ENCODE peak calls at places on chromosomes 6 and 20, in seven cellular contexts. M is IMR-90, J is AG04449, G is stomach, U is fibroblast of pulmonary artery, K is OCI-LY7, B is Peyer's patch. L is an unnamed sample.

GRCh38 chr20:46833360-46833759 is 61.3 kb upstream of the EYA2 start:
- DNase-seq in M (peak), J (no peak), G (no peak), U (no peak), K (no peak), B (no peak), L (no peak)

GRCh38 chr6:74519172-74519571 is 686.7 kb downstream of the COL12A1 start:
- DNase-seq in M (peak), J (peak), G (no peak), U (peak), K (no peak), B (no peak), L (no peak)

GRCh38 chr6:39327516-39327915 is 5.0 kb upstream of the KCNK16 start:
- DNase-seq in M (no peak), J (no peak), G (no peak), U (no peak), K (no peak), B (no peak), L (no peak)

GRCh38 chr6:149929422-149929821 is 6.5 kb upstream of the RAET1G start:
- DNase-seq in M (no peak), J (no peak), G (no peak), U (no peak), K (peak), B (no peak), L (no peak)

GRCh38 chr6:111865909-111866546 is 7.2 kb downstream of the FYN start:
- DNase-seq in M (no peak), J (no peak), G (no peak), U (no peak), K (no peak), B (no peak), L (no peak)

GRCh38 chr6:158649289-158650143 is at the start of gene SYTL3:
- DNase-seq in M (peak), J (peak), G (peak), U (peak), K (peak), B (peak), L (peak)

GRCh38 chr6:27188885-27189418 is 58.5 kb upstream of the PRSS16 start:
- DNase-seq in M (peak), J (peak), G (peak), U (peak), K (peak), B (peak), L (peak)

GRCh38 chr20:49496526-49497216 is 14.2 kb upstream of the KCNB1 start:
- DNase-seq in M (no peak), J (no peak), G (no peak), U (no peak), K (no peak), B (no peak), L (no peak)

GRCh38 chr6:402901-403658 is 11.5 kb downstream of the IRF4 start:
- DNase-seq in M (no peak), J (no peak), G (no peak), U (no peak), K (no peak), B (no peak), L (no peak)

GRCh38 chr6:104940881-104941693 is 15.8 kb upstream of the LIN28B start:
- DNase-seq in M (peak), J (no peak), G (no peak), U (peak), K (no peak), B (no peak), L (peak)

GRCh38 chr6:12339808-12340487 is 49.8 kb downstream of the EDN1 start:
- DNase-seq in M (no peak), J (no peak), G (no peak), U (no peak), K (no peak), B (no peak), L (no peak)

GRCh38 chr6:147201885-147202515 is 2.2 kb upstream of the STXBP5 start:
- DNase-seq in M (peak), J (no peak), G (no peak), U (peak), K (peak), B (peak), L (peak)

GRCh38 chr6:113564401-113565161 is 292.6 kb upstream of the MARCKS start:
- DNase-seq in M (peak), J (peak), G (peak), U (peak), K (no peak), B (peak), L (peak)

GRCh38 chr6:108364470-108364869 is 69.6 kb downstream of the AFG1L start:
- DNase-seq in M (no peak), J (no peak), G (no peak), U (no peak), K (no peak), B (no peak), L (no peak)

GRCh38 chr6:105374010-105374420 is 28.9 kb downstream of the PREP start:
- DNase-seq in M (peak), J (peak), G (peak), U (peak), K (no peak), B (no peak), L (no peak)

GRCh38 chr20:19936801-19937583 is 80.2 kb upstream of the NAA20 start:
- DNase-seq in M (no peak), J (no peak), G (no peak), U (no peak), K (no peak), B (no peak), L (no peak)

GRCh38 chr20:46058656-46059281 is 29.8 kb downstream of the SLC12A5 start:
- DNase-seq in M (no peak), J (no peak), G (no peak), U (no peak), K (no peak), B (no peak), L (no peak)

GRCh38 chr6:5132741-5133140 is 47.6 kb downstream of the PPP1R3G start:
- DNase-seq in M (peak), J (peak), G (peak), U (peak), K (peak), B (peak), L (peak)

GRCh38 chr6:155108070-155108815 is 113.1 kb downstream of the TIAM2 start:
- DNase-seq in M (peak), J (no peak), G (no peak), U (no peak), K (no peak), B (no peak), L (no peak)

GRCh38 chr20:50120935-50121693 is 8.2 kb upstream of the UBE2V1 start:
- DNase-seq in M (peak), J (no peak), G (peak), U (peak), K (peak), B (peak), L (peak)

GRCh38 chr6:41768545-41769308 is 11.0 kb downstream of the FRS3 start:
- DNase-seq in M (no peak), J (no peak), G (peak), U (no peak), K (no peak), B (no peak), L (no peak)

GRCh38 chr6:143863754-143864153 is 520 bp upstream of the ZC2HC1B start:
- DNase-seq in M (no peak), J (no peak), G (no peak), U (no peak), K (no peak), B (no peak), L (no peak)

GRCh38 chr6:61592238-61592637 is 693.8 kb downstream of the KHDRBS2 start:
- DNase-seq in M (no peak), J (no peak), G (no peak), U (no peak), K (no peak), B (no peak), L (no peak)

GRCh38 chr20:6028795-6029194 is 25.1 kb downstream of the LRRN4 start:
- DNase-seq in M (no peak), J (no peak), G (no peak), U (no peak), K (no peak), B (no peak), L (no peak)

GRCh38 chr6:33808781-33809180 is 5.0 kb upstream of the MLN start:
- DNase-seq in M (no peak), J (no peak), G (no peak), U (no peak), K (no peak), B (no peak), L (no peak)

GRCh38 chr6:115545410-115545986 is 515.2 kb downstream of the FRK start:
- DNase-seq in M (no peak), J (no peak), G (no peak), U (no peak), K (no peak), B (no peak), L (no peak)

GRCh38 chr6:43452896-43453295 is 2.5 kb downstream of the DLK2 start:
- DNase-seq in M (no peak), J (no peak), G (no peak), U (no peak), K (no peak), B (no peak), L (no peak)

GRCh38 chr6:138422861-138423260 is 18.8 kb downstream of the HEBP2 start:
- DNase-seq in M (no peak), J (no peak), G (no peak), U (peak), K (no peak), B (no peak), L (no peak)

GRCh38 chr6:91081452-91082067 is 494.7 kb upstream of the MAP3K7 start:
- DNase-seq in M (peak), J (peak), G (no peak), U (peak), K (peak), B (no peak), L (peak)

GRCh38 chr6:152301021-152301805 is 335.9 kb downstream of the SYNE1 start:
- DNase-seq in M (peak), J (no peak), G (no peak), U (peak), K (no peak), B (no peak), L (no peak)

GRCh38 chr6:152301806-152302568 is 335.2 kb downstream of the SYNE1 start:
- DNase-seq in M (peak), J (no peak), G (peak), U (peak), K (peak), B (peak), L (peak)

GRCh38 chr6:152298055-152298647 is 339.0 kb downstream of the SYNE1 start:
- DNase-seq in M (no peak), J (no peak), G (no peak), U (no peak), K (peak), B (no peak), L (peak)

GRCh38 chr6:152299336-152299735 is 337.8 kb downstream of the SYNE1 start:
- DNase-seq in M (no peak), J (no peak), G (no peak), U (no peak), K (peak), B (no peak), L (no peak)

DNA sequence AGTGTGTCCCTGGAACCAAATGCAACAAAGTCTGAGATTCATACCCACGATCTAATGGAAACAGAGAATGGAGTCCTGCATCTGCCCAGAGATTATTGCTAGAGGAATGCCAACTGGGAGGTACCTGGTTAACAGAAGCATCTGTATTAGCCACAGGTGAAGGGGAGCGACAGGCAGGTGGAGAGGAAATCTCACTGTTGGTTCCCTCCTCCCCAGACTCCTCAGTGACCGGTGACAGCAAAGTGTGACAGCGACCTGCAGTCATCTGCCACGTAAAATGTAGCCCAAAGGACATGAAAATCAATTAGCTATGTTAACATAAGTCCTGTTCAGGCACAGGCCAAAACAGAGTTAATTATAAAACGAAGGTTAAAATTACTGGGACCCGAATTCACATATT is 336.6 kb downstream of the SYNE1 start:
- DNase-seq in M (no peak), J (no peak), G (no peak), U (no peak), K (peak), B (no peak), L (no peak)
- TF ChIP-seq CTCF in M (no peak), J (no peak), G (no peak), U (no peak), K (no peak), B (no peak), L (no peak)

GRCh38 chr6:13539572-13539971 is 34.8 kb upstream of the SIRT5 start:
- DNase-seq in M (no peak), J (no peak), G (no peak), U (no peak), K (peak), B (no peak), L (no peak)
- TF ChIP-seq CTCF in M (peak), J (no peak), G (no peak), U (no peak), K (no peak), B (no peak), L (no peak)

GRCh38 chr6:55694148-55694547 is 115.2 kb upstream of the HMGCLL1 start:
- DNase-seq in M (peak), J (no peak), G (no peak), U (peak), K (no peak), B (no peak), L (no peak)

GRCh38 chr6:55696501-55696900 is 117.5 kb upstream of the HMGCLL1 start:
- DNase-seq in M (no peak), J (no peak), G (no peak), U (no peak), K (no peak), B (no peak), L (no peak)

DNA sequence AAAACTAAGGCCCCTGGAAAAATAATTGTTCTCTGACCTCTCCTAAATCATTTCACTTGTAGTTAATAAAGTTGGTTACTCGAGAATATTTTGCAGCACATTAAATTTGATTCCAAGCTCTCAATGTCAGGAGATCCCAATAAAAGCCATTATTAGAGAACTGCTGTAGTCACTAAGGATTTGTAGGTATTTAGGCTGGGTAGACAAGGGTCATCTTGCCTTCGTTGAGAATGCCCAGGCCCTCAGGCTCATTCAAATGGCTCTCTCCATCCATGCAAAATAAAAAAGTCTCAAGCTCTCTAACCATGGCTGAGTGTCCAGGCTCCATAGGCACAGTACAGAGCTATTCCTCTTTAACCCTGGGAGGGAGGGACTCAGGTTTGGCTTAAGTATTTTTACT is 117.0 kb upstream of the HMGCLL1 start:
- DNase-seq in M (no peak), J (no peak), G (no peak), U (no peak), K (no peak), B (no peak), L (no peak)
- TF ChIP-seq CTCF in M (no peak), J (no peak), G (no peak), U (no peak), K (no peak), B (no peak), L (no peak)

GRCh38 chr20:3696200-3696599 is 14.4 kb upstream of the ADAM33 start:
- DNase-seq in M (no peak), J (no peak), G (no peak), U (no peak), K (no peak), B (no peak), L (no peak)
- TF ChIP-seq CTCF in M (peak), J (peak), G (no peak), U (peak), K (peak), B (peak), L (no peak)

GRCh38 chr6:77707603-77708002 is 54.8 kb downstream of the MEI4 start:
- DNase-seq in M (no peak), J (no peak), G (no peak), U (no peak), K (no peak), B (no peak), L (no peak)
- TF ChIP-seq CTCF in M (no peak), J (no peak), G (no peak), U (no peak), K (no peak), B (no peak), L (no peak)

DNA sequence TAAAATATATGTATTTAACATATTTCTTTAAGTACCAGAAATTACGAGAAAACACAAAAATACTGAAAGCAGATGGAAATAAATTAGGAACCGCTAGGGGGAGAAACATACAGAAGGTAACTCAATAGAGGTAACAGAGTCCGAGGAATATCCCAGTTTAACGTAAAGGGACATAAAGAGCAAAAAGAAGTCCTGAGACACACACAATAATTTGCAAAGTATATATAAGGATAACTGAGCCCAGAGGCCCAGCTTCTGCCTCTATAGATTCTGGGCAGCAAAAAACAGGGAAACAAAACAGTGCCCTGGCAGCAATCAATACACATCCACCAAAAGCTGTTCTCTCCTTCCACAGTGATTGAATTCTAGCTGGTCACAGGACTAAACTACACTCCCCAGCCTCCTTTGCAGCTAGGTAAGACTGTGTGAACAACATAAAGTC is 15.1 kb downstream of the TBC1D32 start:
- DNase-seq in M (peak), J (no peak), G (no peak), U (peak), K (no peak), B (no peak), L (no peak)
- TF ChIP-seq CTCF in M (peak), J (peak), G (no peak), U (peak), K (no peak), B (peak), L (no peak)

DNA sequence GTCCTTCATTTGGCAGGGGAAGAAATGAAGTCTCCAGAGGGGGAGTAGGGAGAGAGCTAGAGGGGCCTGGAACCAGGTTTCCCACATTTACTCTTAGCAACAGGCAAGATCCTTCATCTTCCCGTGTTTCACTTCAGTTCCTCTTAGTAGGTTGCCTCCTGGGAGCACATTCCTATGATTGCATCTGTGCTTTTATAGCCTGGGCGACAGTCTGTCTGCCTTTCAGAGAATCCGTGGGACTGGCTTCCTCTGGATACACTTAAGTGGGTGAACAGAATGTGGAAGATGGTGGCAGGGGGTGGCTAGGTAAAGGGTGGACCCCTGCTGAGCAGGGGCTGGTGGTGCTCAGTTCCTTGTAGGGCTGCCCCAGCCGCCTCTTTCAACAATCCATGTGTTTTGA is 33.4 kb downstream of the STK35 start:
- DNase-seq in M (no peak), J (no peak), G (no peak), U (no peak), K (no peak), B (no peak), L (no peak)
- TF ChIP-seq CTCF in M (no peak), J (no peak), G (no peak), U (no peak), K (no peak), B (no peak), L (no peak)

GRCh38 chr20:919491-919916 is 3.4 kb upstream of the ANGPT4 start:
- DNase-seq in M (no peak), J (no peak), G (no peak), U (peak), K (no peak), B (no peak), L (no peak)
- TF ChIP-seq CTCF in M (no peak), J (no peak), G (no peak), U (no peak), K (no peak), B (no peak), L (no peak)

GRCh38 chr20:37899105-37900045 is 3.6 kb upstream of the VSTM2L start:
- DNase-seq in M (no peak), J (no peak), G (no peak), U (no peak), K (no peak), B (no peak), L (no peak)
- TF ChIP-seq CTCF in M (no peak), J (no peak), G (no peak), U (no peak), K (peak), B (no peak), L (no peak)

GRCh38 chr20:43846516-43846905 is 68.1 kb upstream of the TOX2 start:
- DNase-seq in M (no peak), J (no peak), G (no peak), U (no peak), K (no peak), B (no peak), L (no peak)

GRCh38 chr20:43843965-43844660 is 70.5 kb upstream of the TOX2 start:
- DNase-seq in M (no peak), J (no peak), G (no peak), U (no peak), K (no peak), B (no peak), L (no peak)

GRCh38 chr20:43842126-43843020 is 72.3 kb upstream of the TOX2 start:
- DNase-seq in M (no peak), J (no peak), G (no peak), U (no peak), K (no peak), B (no peak), L (no peak)

GRCh38 chr20:43843096-43843964 is 71.3 kb upstream of the TOX2 start:
- DNase-seq in M (peak), J (peak), G (no peak), U (peak), K (no peak), B (no peak), L (no peak)

DNA sequence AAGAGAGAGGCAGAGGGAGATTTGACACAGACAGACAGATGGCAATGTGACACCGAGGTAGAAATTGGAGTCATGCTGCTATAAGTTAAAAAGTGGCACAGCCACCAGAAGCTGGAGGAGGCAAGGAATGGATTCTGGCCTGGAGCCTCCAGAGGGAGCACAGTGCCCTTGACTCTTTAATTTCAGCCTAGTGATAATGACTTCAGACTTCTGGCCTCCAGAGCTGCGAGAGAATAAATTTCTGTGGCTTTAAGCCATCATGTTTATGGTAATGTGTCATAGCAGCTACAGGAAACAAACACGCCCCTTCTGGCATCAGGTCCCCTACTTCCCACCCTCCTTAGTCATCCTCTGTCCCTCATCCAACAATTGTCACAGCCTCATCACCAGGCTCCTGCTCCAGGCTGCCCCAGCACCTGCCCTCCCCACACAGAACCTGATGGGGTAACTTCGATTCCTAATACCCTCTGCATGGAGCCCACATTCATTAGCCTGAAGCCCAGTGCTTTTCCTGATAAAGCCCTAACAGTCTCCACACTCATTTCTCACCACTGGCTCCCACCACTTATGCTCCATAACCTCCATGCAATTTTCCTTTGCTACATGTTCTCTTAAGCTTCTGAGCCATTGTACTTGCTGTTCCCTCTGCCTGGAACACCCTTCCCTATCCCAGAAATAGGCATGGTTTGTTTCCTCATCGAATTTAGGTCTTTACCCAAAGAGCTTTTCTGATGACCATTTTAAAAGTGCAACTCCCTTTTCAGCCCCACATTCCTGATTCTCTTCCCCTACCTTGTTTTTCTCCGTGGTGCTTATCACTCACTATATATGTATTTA is 69.7 kb upstream of the TOX2 start:
- DNase-seq in M (peak), J (peak), G (no peak), U (peak), K (no peak), B (no peak), L (no peak)
- TF ChIP-seq CTCF in M (peak), J (peak), G (no peak), U (peak), K (peak), B (peak), L (no peak)